ENCODE peak calls at places on chromosome 2, in seven cellular contexts. Q is islet precursor cell; I is stimulated activated CD8-positive, alpha-beta memory T cell treated with anti-CD3 and anti-CD28 coated beads, Interleukin-7, amount 100 ng/mL, for 1 hour; U is tibial artery; A is substantia nigra; L is hippocampal formation; X is CD4-positive, alpha-beta T cell. Y is an unnamed sample.

GRCh38 chr2:214130115-214130514 is 280.7 kb upstream of the VWC2L start:
- DNase-seq in Q (no peak), I (no peak), U (no peak), A (no peak), L (no peak), X (no peak), Y (no peak)

GRCh38 chr2:127582863-127583861 is 47.7 kb downstream of the MYO7B start:
- DNase-seq in Q (peak), I (no peak), U (peak), A (no peak), L (no peak), X (no peak), Y (no peak)

GRCh38 chr2:70141754-70142589 is 48.8 kb downstream of the C2orf42 start:
- DNase-seq in Q (peak), I (no peak), U (no peak), A (peak), L (no peak), X (no peak), Y (no peak)

GRCh38 chr2:195382186-195382585 is 274.8 kb upstream of the SLC39A10 start:
- DNase-seq in Q (peak), I (no peak), U (no peak), A (no peak), L (no peak), X (peak), Y (no peak)

GRCh38 chr2:160294889-160295288 is 94.8 kb upstream of the ITGB6 start:
- DNase-seq in Q (no peak), I (no peak), U (no peak), A (no peak), L (no peak), X (no peak), Y (no peak)

GRCh38 chr2:147774805-147775204 is 70.0 kb upstream of the ACVR2A start:
- DNase-seq in Q (no peak), I (no peak), U (no peak), A (no peak), L (no peak), X (no peak), Y (no peak)

GRCh38 chr2:128395640-128396499 is 77.2 kb upstream of the HS6ST1 start:
- DNase-seq in Q (peak), I (no peak), U (peak), A (no peak), L (no peak), X (no peak), Y (no peak)

GRCh38 chr2:165833156-165833555 is 39.1 kb upstream of the GALNT3 start:
- DNase-seq in Q (peak), I (no peak), U (no peak), A (no peak), L (no peak), X (no peak), Y (no peak)

GRCh38 chr2:129891341-129892320 is 87.8 kb upstream of the RAB6C start:
- DNase-seq in Q (peak), I (no peak), U (no peak), A (no peak), L (no peak), X (no peak), Y (no peak)

GRCh38 chr2:128637481-128638155 is 318.9 kb upstream of the HS6ST1 start:
- DNase-seq in Q (peak), I (no peak), U (no peak), A (no peak), L (no peak), X (no peak), Y (no peak)

GRCh38 chr2:68336192-68336591 is 16.4 kb upstream of the CNRIP1 start:
- DNase-seq in Q (no peak), I (no peak), U (no peak), A (no peak), L (peak), X (no peak), Y (no peak)

GRCh38 chr2:173119069-173119807 is 43.6 kb downstream of the MAP3K20 start:
- DNase-seq in Q (no peak), I (no peak), U (peak), A (no peak), L (no peak), X (no peak), Y (no peak)

GRCh38 chr2:234047361-234047760 is 3.1 kb upstream of the SPP2 start:
- DNase-seq in Q (no peak), I (no peak), U (no peak), A (no peak), L (no peak), X (no peak), Y (no peak)

GRCh38 chr2:118489712-118490255 is 357.7 kb downstream of the EN1 start:
- DNase-seq in Q (no peak), I (no peak), U (no peak), A (no peak), L (no peak), X (no peak), Y (no peak)

GRCh38 chr2:161031516-161031915 is 128.7 kb upstream of the TANK start:
- DNase-seq in Q (no peak), I (no peak), U (no peak), A (no peak), L (no peak), X (no peak), Y (no peak)

GRCh38 chr2:149908731-149909690 is 321.4 kb upstream of the MMADHC start:
- DNase-seq in Q (no peak), I (no peak), U (no peak), A (no peak), L (no peak), X (no peak), Y (no peak)

GRCh38 chr2:216215991-216216390 is 106.8 kb downstream of the XRCC5 start:
- DNase-seq in Q (no peak), I (no peak), U (no peak), A (no peak), L (no peak), X (no peak), Y (no peak)

GRCh38 chr2:65431417-65432226 is 777 bp downstream of the SPRED2 start:
- DNase-seq in Q (peak), I (no peak), U (peak), A (peak), L (peak), X (peak), Y (peak)

GRCh38 chr2:172710584-172711024 is 25.0 kb upstream of the RAPGEF4 start:
- DNase-seq in Q (peak), I (no peak), U (no peak), A (peak), L (peak), X (peak), Y (peak)

GRCh38 chr2:190627881-190628412 is 20.9 kb upstream of the NAB1 start:
- DNase-seq in Q (no peak), I (no peak), U (no peak), A (peak), L (peak), X (no peak), Y (no peak)

GRCh38 chr2:17495590-17495989 is 22.6 kb downstream of the RAD51AP2 start:
- DNase-seq in Q (no peak), I (no peak), U (no peak), A (no peak), L (no peak), X (no peak), Y (no peak)

GRCh38 chr2:130288467-130289403 is 54.0 kb upstream of the IMP4 start:
- DNase-seq in Q (peak), I (no peak), U (no peak), A (no peak), L (no peak), X (no peak), Y (no peak)

GRCh38 chr2:235836416-235837042 is 331.7 kb downstream of the GBX2 start:
- DNase-seq in Q (peak), I (no peak), U (no peak), A (no peak), L (no peak), X (no peak), Y (no peak)

GRCh38 chr2:192983173-192983572 is 788.4 kb upstream of the TMEFF2 start:
- DNase-seq in Q (no peak), I (no peak), U (no peak), A (no peak), L (no peak), X (no peak), Y (no peak)

GRCh38 chr2:98445708-98446577 is 1.3 kb downstream of the INPP4A start:
- DNase-seq in Q (no peak), I (no peak), U (no peak), A (no peak), L (no peak), X (no peak), Y (no peak)

Y was measured in putamen.